ENCODE peak calls at places on chromosomes 6 and 20, in nine cellular contexts. O, P, D, W, Q, E, A, B and M are unnamed samples.

GRCh38 chr20:53020376-53020775 is 48.2 kb downstream of the TSHZ2 start:
- DNase-seq in O (no peak), P (no peak), D (no peak), W (no peak), Q (no peak), E (no peak), A (no peak), B (no peak), M (no peak)

GRCh38 chr6:119313937-119314893 is 35.3 kb downstream of the MAN1A1 start:
- DNase-seq in O (no peak), P (no peak), D (no peak), W (no peak), Q (no peak), E (no peak), A (no peak), B (peak), M (no peak)

GRCh38 chr6:144898052-144898689 is 613.0 kb downstream of the UTRN start:
- DNase-seq in O (no peak), P (no peak), D (no peak), W (peak), Q (no peak), E (no peak), A (no peak), B (no peak), M (no peak)

GRCh38 chr20:48781634-48782033 is 46.2 kb downstream of the PREX1 start:
- DNase-seq in O (no peak), P (no peak), D (no peak), W (no peak), Q (no peak), E (no peak), A (no peak), B (no peak), M (no peak)

GRCh38 chr6:116246089-116246488 is 7.8 kb downstream of the TSPYL4 start:
- DNase-seq in O (no peak), P (no peak), D (no peak), W (no peak), Q (no peak), E (no peak), A (no peak), B (no peak), M (no peak)

GRCh38 chr6:142592876-142593275 is 291.1 kb downstream of the ADGRG6 start:
- DNase-seq in O (no peak), P (no peak), D (no peak), W (no peak), Q (no peak), E (no peak), A (no peak), B (no peak), M (no peak)

GRCh38 chr20:6974819-6975218 is 207.3 kb downstream of the BMP2 start:
- DNase-seq in O (no peak), P (no peak), D (no peak), W (no peak), Q (no peak), E (no peak), A (no peak), B (no peak), M (no peak)

GRCh38 chr20:57835053-57835452 is 125.2 kb upstream of the PMEPA1 start:
- DNase-seq in O (no peak), P (no peak), D (no peak), W (no peak), Q (no peak), E (no peak), A (no peak), B (no peak), M (no peak)

GRCh38 chr6:101399627-101399955 is 6.1 kb downstream of the GRIK2 start:
- DNase-seq in O (no peak), P (no peak), D (no peak), W (no peak), Q (no peak), E (no peak), A (no peak), B (no peak), M (no peak)

GRCh38 chr6:151765444-151765886 is 42.0 kb upstream of the ESR1 start:
- DNase-seq in O (no peak), P (no peak), D (no peak), W (peak), Q (no peak), E (peak), A (no peak), B (no peak), M (no peak)

GRCh38 chr20:41428285-41428684 is 61.7 kb upstream of the EMILIN3 start:
- DNase-seq in O (no peak), P (no peak), D (no peak), W (peak), Q (peak), E (no peak), A (no peak), B (no peak), M (no peak)

GRCh38 chr6:118080547-118080946 is 173.5 kb downstream of the SLC35F1 start:
- DNase-seq in O (no peak), P (no peak), D (no peak), W (no peak), Q (no peak), E (no peak), A (no peak), B (no peak), M (no peak)